ENCODE peak calls at places on chromosomes 16 and 17, in nine cellular contexts. One of them, this sample, is unnamed.
A peak's percentile ranks its signal among the peaks of the same experiment; 100 is the strongest.

GRCh38 chr17:40309938-40310510 is 1.0 kb downstream of the RARA start:
- DNase-seq in uterus: no peak
- DNase-seq in GM23338: no peak
- DNase-seq in CD8-positive, alpha-beta T cell: peak; percentile 54
- DNase-seq in right lobe of liver: peak; percentile 42
- DNase-seq in body of pancreas: no peak
- DNase-seq in IMR-90: no peak
- DNase-seq in neural progenitor cell: no peak
- DNase-seq in CD8-positive, alpha-beta memory T cell: no peak
- DNase-seq in this sample: no peak

GRCh38 chr16:81480856-81481821 is 36.5 kb downstream of the CMIP start:
- DNase-seq in IMR-90: peak; percentile 22
- DNase-seq in uterus: no peak
- DNase-seq in GM23338: no peak
- DNase-seq in CD8-positive, alpha-beta T cell: no peak
- DNase-seq in body of pancreas: no peak
- DNase-seq in neural progenitor cell: no peak
- DNase-seq in right lobe of liver: peak; percentile 77
- DNase-seq in CD8-positive, alpha-beta memory T cell: no peak
- DNase-seq in this sample: peak; percentile 38

GRCh38 chr16:74698220-74698619 is 2.4 kb downstream of the MLKL start:
- DNase-seq in IMR-90: peak; percentile 8
- DNase-seq in CD8-positive, alpha-beta T cell: no peak
- DNase-seq in right lobe of liver: no peak
- DNase-seq in CD8-positive, alpha-beta memory T cell: no peak
- DNase-seq in GM23338: no peak
- DNase-seq in body of pancreas: no peak
- DNase-seq in neural progenitor cell: no peak
- DNase-seq in uterus: no peak
- DNase-seq in this sample: no peak

GRCh38 chr17:74567397-74567796 is at the start of gene CD300H:
- DNase-seq in neural progenitor cell: no peak
- DNase-seq in uterus: no peak
- DNase-seq in IMR-90: no peak
- DNase-seq in body of pancreas: no peak
- DNase-seq in GM23338: no peak
- DNase-seq in CD8-positive, alpha-beta T cell: no peak
- DNase-seq in right lobe of liver: no peak
- DNase-seq in CD8-positive, alpha-beta memory T cell: no peak
- DNase-seq in this sample: no peak

GRCh38 chr17:20063665-20064648 is 54.8 kb downstream of the SPECC1 start:
- DNase-seq in right lobe of liver: no peak
- DNase-seq in uterus: peak; percentile 95
- DNase-seq in neural progenitor cell: no peak
- DNase-seq in body of pancreas: peak; percentile 55
- DNase-seq in CD8-positive, alpha-beta T cell: no peak
- DNase-seq in CD8-positive, alpha-beta memory T cell: no peak
- DNase-seq in IMR-90: peak; percentile 87
- DNase-seq in GM23338: peak; percentile 27
- DNase-seq in this sample: no peak

GRCh38 chr17:62716834-62717588 is 89.5 kb downstream of the MRC2 start:
- DNase-seq in right lobe of liver: no peak
- DNase-seq in GM23338: no peak
- DNase-seq in CD8-positive, alpha-beta T cell: no peak
- DNase-seq in neural progenitor cell: no peak
- DNase-seq in uterus: no peak
- DNase-seq in body of pancreas: no peak
- DNase-seq in IMR-90: no peak
- DNase-seq in CD8-positive, alpha-beta memory T cell: no peak
- DNase-seq in this sample: no peak

GRCh38 chr17:48544356-48545021 is 420 bp downstream of the HOXB2 start:
- DNase-seq in right lobe of liver: peak; percentile 75
- DNase-seq in CD8-positive, alpha-beta memory T cell: peak; percentile 19
- DNase-seq in CD8-positive, alpha-beta T cell: peak; percentile 56
- DNase-seq in GM23338: peak; percentile 77
- DNase-seq in IMR-90: peak; percentile 93
- DNase-seq in uterus: peak; percentile 92
- DNase-seq in neural progenitor cell: peak; percentile 72
- DNase-seq in body of pancreas: peak; percentile 53
- DNase-seq in this sample: no peak

GRCh38 chr16:67537636-67538591 is 9.3 kb downstream of the RIPOR1 start:
- DNase-seq in neural progenitor cell: peak; percentile 71
- DNase-seq in right lobe of liver: peak; percentile 72
- DNase-seq in GM23338: peak; percentile 52
- DNase-seq in IMR-90: no peak
- DNase-seq in uterus: peak; percentile 58
- DNase-seq in CD8-positive, alpha-beta memory T cell: peak; percentile 67
- DNase-seq in body of pancreas: peak; percentile 75
- DNase-seq in CD8-positive, alpha-beta T cell: peak; percentile 81
- DNase-seq in this sample: no peak

GRCh38 chr17:55931448-55931847 is 180.6 kb downstream of the PCTP start:
- DNase-seq in neural progenitor cell: no peak
- DNase-seq in CD8-positive, alpha-beta memory T cell: no peak
- DNase-seq in IMR-90: no peak
- DNase-seq in body of pancreas: no peak
- DNase-seq in GM23338: no peak
- DNase-seq in uterus: no peak
- DNase-seq in CD8-positive, alpha-beta T cell: no peak
- DNase-seq in right lobe of liver: no peak
- DNase-seq in this sample: no peak

GRCh38 chr16:5604770-5605169 is 507.2 kb upstream of the EEF2KMT start:
- DNase-seq in neural progenitor cell: peak; percentile 70
- DNase-seq in right lobe of liver: no peak
- DNase-seq in GM23338: peak; percentile 46
- DNase-seq in uterus: no peak
- DNase-seq in IMR-90: no peak
- DNase-seq in CD8-positive, alpha-beta memory T cell: no peak
- DNase-seq in body of pancreas: no peak
- DNase-seq in CD8-positive, alpha-beta T cell: no peak
- DNase-seq in this sample: no peak

GRCh38 chr16:4324479-4324868 is 8.6 kb downstream of the GLIS2 start:
- DNase-seq in GM23338: no peak
- DNase-seq in uterus: no peak
- DNase-seq in CD8-positive, alpha-beta memory T cell: no peak
- DNase-seq in right lobe of liver: no peak
- DNase-seq in CD8-positive, alpha-beta T cell: no peak
- DNase-seq in IMR-90: no peak
- DNase-seq in neural progenitor cell: no peak
- DNase-seq in body of pancreas: no peak
- DNase-seq in this sample: no peak

GRCh38 chr17:12789976-12790805 is 893 bp downstream of the ARHGAP44 start:
- DNase-seq in right lobe of liver: no peak
- DNase-seq in CD8-positive, alpha-beta memory T cell: no peak
- DNase-seq in body of pancreas: peak; percentile 43
- DNase-seq in neural progenitor cell: peak; percentile 63
- DNase-seq in uterus: peak; percentile 19
- DNase-seq in CD8-positive, alpha-beta T cell: no peak
- DNase-seq in IMR-90: no peak
- DNase-seq in GM23338: peak; percentile 71
- DNase-seq in this sample: no peak

GRCh38 chr16:89023621-89024511 is 46.9 kb upstream of the CBFA2T3 start:
- DNase-seq in neural progenitor cell: no peak
- DNase-seq in right lobe of liver: no peak
- DNase-seq in GM23338: no peak
- DNase-seq in body of pancreas: no peak
- DNase-seq in uterus: no peak
- DNase-seq in CD8-positive, alpha-beta memory T cell: no peak
- DNase-seq in CD8-positive, alpha-beta T cell: no peak
- DNase-seq in IMR-90: no peak
- DNase-seq in this sample: no peak

GRCh38 chr17:73279704-73280103 is 18.0 kb upstream of the CPSF4L start:
- DNase-seq in GM23338: no peak
- DNase-seq in body of pancreas: peak; percentile 56
- DNase-seq in right lobe of liver: no peak
- DNase-seq in CD8-positive, alpha-beta memory T cell: no peak
- DNase-seq in uterus: no peak
- DNase-seq in CD8-positive, alpha-beta T cell: no peak
- DNase-seq in neural progenitor cell: no peak
- DNase-seq in IMR-90: no peak
- DNase-seq in this sample: no peak

GRCh38 chr17:32803544-32803943 is 73.4 kb downstream of the MYO1D start:
- DNase-seq in IMR-90: no peak
- DNase-seq in body of pancreas: no peak
- DNase-seq in neural progenitor cell: no peak
- DNase-seq in uterus: no peak
- DNase-seq in CD8-positive, alpha-beta T cell: no peak
- DNase-seq in CD8-positive, alpha-beta memory T cell: no peak
- DNase-seq in right lobe of liver: no peak
- DNase-seq in GM23338: no peak
- DNase-seq in this sample: no peak

GRCh38 chr16:53991181-53992056 is 287.5 kb downstream of the FTO start:
- DNase-seq in CD8-positive, alpha-beta T cell: no peak
- DNase-seq in GM23338: peak; percentile 12
- DNase-seq in body of pancreas: peak; percentile 45
- DNase-seq in IMR-90: peak; percentile 75
- DNase-seq in CD8-positive, alpha-beta memory T cell: no peak
- DNase-seq in right lobe of liver: no peak
- DNase-seq in neural progenitor cell: peak; percentile 11
- DNase-seq in uterus: no peak
- DNase-seq in this sample: no peak

GRCh38 chr17:80856863-80857488 is 134.7 kb upstream of the CHMP6 start:
- DNase-seq in GM23338: no peak
- DNase-seq in CD8-positive, alpha-beta T cell: no peak
- DNase-seq in CD8-positive, alpha-beta memory T cell: no peak
- DNase-seq in uterus: no peak
- DNase-seq in IMR-90: peak; percentile 15
- DNase-seq in neural progenitor cell: no peak
- DNase-seq in right lobe of liver: no peak
- DNase-seq in body of pancreas: no peak
- DNase-seq in this sample: no peak

GRCh38 chr17:14310584-14310983 is 9.7 kb downstream of the HS3ST3B1 start:
- DNase-seq in neural progenitor cell: peak; percentile 7
- DNase-seq in CD8-positive, alpha-beta memory T cell: no peak
- DNase-seq in GM23338: no peak
- DNase-seq in CD8-positive, alpha-beta T cell: peak; percentile 32
- DNase-seq in body of pancreas: no peak
- DNase-seq in uterus: no peak
- DNase-seq in IMR-90: no peak
- DNase-seq in right lobe of liver: no peak
- DNase-seq in this sample: no peak

GRCh38 chr17:14310101-14310500 is 9.2 kb downstream of the HS3ST3B1 start:
- DNase-seq in uterus: no peak
- DNase-seq in body of pancreas: no peak
- DNase-seq in GM23338: no peak
- DNase-seq in CD8-positive, alpha-beta memory T cell: no peak
- DNase-seq in right lobe of liver: no peak
- DNase-seq in CD8-positive, alpha-beta T cell: peak; percentile 41
- DNase-seq in neural progenitor cell: peak; percentile 32
- DNase-seq in IMR-90: no peak
- DNase-seq in this sample: no peak

GRCh38 chr17:14312522-14312921 is 11.6 kb downstream of the HS3ST3B1 start:
- DNase-seq in CD8-positive, alpha-beta memory T cell: no peak
- DNase-seq in IMR-90: no peak
- DNase-seq in CD8-positive, alpha-beta T cell: peak; percentile 23
- DNase-seq in neural progenitor cell: no peak
- DNase-seq in body of pancreas: no peak
- DNase-seq in right lobe of liver: no peak
- DNase-seq in GM23338: no peak
- DNase-seq in uterus: no peak
- DNase-seq in this sample: no peak

GRCh38 chr17:14311979-14312378 is 11.1 kb downstream of the HS3ST3B1 start:
- DNase-seq in CD8-positive, alpha-beta T cell: peak; percentile 31
- DNase-seq in neural progenitor cell: no peak
- DNase-seq in right lobe of liver: no peak
- DNase-seq in GM23338: no peak
- DNase-seq in CD8-positive, alpha-beta memory T cell: no peak
- DNase-seq in body of pancreas: no peak
- DNase-seq in IMR-90: no peak
- DNase-seq in uterus: no peak
- DNase-seq in this sample: no peak

DNA sequence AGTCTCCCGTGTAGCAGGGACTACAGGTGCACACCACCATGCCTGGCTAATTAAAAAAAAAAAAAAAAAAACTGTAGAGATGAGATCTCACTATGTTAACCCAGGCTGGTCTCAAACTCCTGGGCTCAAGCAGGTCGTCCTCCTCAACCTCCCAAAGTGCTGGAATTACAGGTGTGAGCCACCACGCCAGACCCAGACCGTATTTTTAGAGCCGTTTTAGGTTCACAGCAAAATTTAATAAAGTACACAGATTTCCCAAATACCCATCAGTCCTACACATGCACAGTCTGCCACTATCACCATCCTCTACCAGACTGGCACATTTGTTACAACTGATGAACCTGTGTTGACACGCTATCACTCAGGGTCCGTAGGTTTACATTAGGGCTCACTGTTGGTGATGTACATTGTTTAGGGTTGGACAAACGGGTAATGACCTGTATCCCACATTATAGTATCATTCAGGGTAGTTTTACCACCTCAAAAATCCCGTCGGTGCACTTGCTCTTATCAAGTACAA is 10.4 kb downstream of the HS3ST3B1 start:
- DNase-seq in IMR-90: no peak
- DNase-seq in right lobe of liver: no peak
- DNase-seq in uterus: no peak
- DNase-seq in CD8-positive, alpha-beta T cell: peak; percentile 9
- DNase-seq in GM23338: no peak
- DNase-seq in neural progenitor cell: no peak
- DNase-seq in body of pancreas: no peak
- DNase-seq in CD8-positive, alpha-beta memory T cell: no peak
- DNase-seq in this sample: no peak
- H3K4me1 ChIP-seq in IMR-90: peaks cover 11% of the 10 kb centered on the region
- H3K4me1 ChIP-seq in right lobe of liver: no peaks in the 10 kb centered on the region
- H3K4me1 ChIP-seq in uterus: peaks cover 6% of the 10 kb centered on the region
- H3K4me1 ChIP-seq in CD8-positive, alpha-beta T cell: peaks cover 34% of the 10 kb centered on the region
- H3K4me1 ChIP-seq in GM23338: peaks cover 60% of the 10 kb centered on the region
- H3K4me1 ChIP-seq in neural progenitor cell: peaks cover 40% of the 10 kb centered on the region
- H3K4me1 ChIP-seq in body of pancreas: peaks cover 18% of the 10 kb centered on the region
- H3K4me1 ChIP-seq in CD8-positive, alpha-beta memory T cell: peaks cover 26% of the 10 kb centered on the region
- H3K4me1 ChIP-seq in this sample: peaks cover 8% of the 10 kb centered on the region

GRCh38 chr16:2757344-2757743 is 4.9 kb downstream of the SRRM2 start:
- DNase-seq in body of pancreas: no peak
- DNase-seq in CD8-positive, alpha-beta memory T cell: no peak
- DNase-seq in right lobe of liver: no peak
- DNase-seq in IMR-90: no peak
- DNase-seq in CD8-positive, alpha-beta T cell: no peak
- DNase-seq in GM23338: no peak
- DNase-seq in uterus: no peak
- DNase-seq in neural progenitor cell: no peak
- DNase-seq in this sample: no peak
- H3K27ac ChIP-seq in body of pancreas: no peak overlapping the region
- H3K27ac ChIP-seq in CD8-positive, alpha-beta memory T cell: no peak overlapping the region
- H3K27ac ChIP-seq in right lobe of liver: no peak overlapping the region
- H3K27ac ChIP-seq in IMR-90: no peak overlapping the region
- H3K27ac ChIP-seq in CD8-positive, alpha-beta T cell: no peak overlapping the region
- H3K27ac ChIP-seq in GM23338: no peak overlapping the region
- H3K27ac ChIP-seq in uterus: no peak overlapping the region
- H3K27ac ChIP-seq in neural progenitor cell: no peak overlapping the region
- H3K27ac ChIP-seq in this sample: no peak overlapping the region

GRCh38 chr16:50607447-50607846 is 59.3 kb downstream of the NKD1 start:
- DNase-seq in CD8-positive, alpha-beta T cell: no peak
- DNase-seq in body of pancreas: no peak
- DNase-seq in right lobe of liver: no peak
- DNase-seq in GM23338: no peak
- DNase-seq in CD8-positive, alpha-beta memory T cell: no peak
- DNase-seq in neural progenitor cell: no peak
- DNase-seq in uterus: no peak
- DNase-seq in IMR-90: no peak
- DNase-seq in this sample: no peak
- H3K4me1 ChIP-seq in CD8-positive, alpha-beta T cell: peaks cover 16% of the 10 kb centered on the region
- H3K4me1 ChIP-seq in body of pancreas: peaks cover 4% of the 10 kb centered on the region
- H3K4me1 ChIP-seq in right lobe of liver: no peaks in the 10 kb centered on the region
- H3K4me1 ChIP-seq in GM23338: no peaks in the 10 kb centered on the region
- H3K4me1 ChIP-seq in CD8-positive, alpha-beta memory T cell: peaks cover 12% of the 10 kb centered on the region
- H3K4me1 ChIP-seq in neural progenitor cell: peaks cover 33% of the 10 kb centered on the region
- H3K4me1 ChIP-seq in uterus: peaks cover 31% of the 10 kb centered on the region
- H3K4me1 ChIP-seq in IMR-90: no peaks in the 10 kb centered on the region
- H3K4me1 ChIP-seq in this sample: peaks cover 24% of the 10 kb centered on the region

GRCh38 chr16:30478766-30479478 is 6.4 kb downstream of the ITGAL start:
- DNase-seq in right lobe of liver: no peak
- DNase-seq in neural progenitor cell: no peak
- DNase-seq in GM23338: no peak
- DNase-seq in CD8-positive, alpha-beta T cell: no peak
- DNase-seq in IMR-90: no peak
- DNase-seq in CD8-positive, alpha-beta memory T cell: no peak
- DNase-seq in body of pancreas: no peak
- DNase-seq in uterus: no peak
- DNase-seq in this sample: no peak
- H3K27ac ChIP-seq in right lobe of liver: no peak overlapping the region
- H3K27ac ChIP-seq in neural progenitor cell: no peak overlapping the region
- H3K27ac ChIP-seq in GM23338: no peak overlapping the region
- H3K27ac ChIP-seq in CD8-positive, alpha-beta T cell: no peak overlapping the region
- H3K27ac ChIP-seq in IMR-90: no peak overlapping the region
- H3K27ac ChIP-seq in CD8-positive, alpha-beta memory T cell: no peak overlapping the region
- H3K27ac ChIP-seq in body of pancreas: no peak overlapping the region
- H3K27ac ChIP-seq in uterus: no peak overlapping the region
- H3K27ac ChIP-seq in this sample: no peak overlapping the region